ENCODE peak calls at places on chromosome 7, in eight cellular contexts. T, D, M, P, O, V, G and Y are unnamed samples.

GRCh38 chr7:139339698-139340036 is 1.5 kb upstream of the FMC1 start:
- ATAC-seq in T (no peak), D (no peak), M (no peak), P (no peak), O (no peak), V (no peak), G (no peak), Y (no peak)

GRCh38 chr7:121339082-121339481 is 10.3 kb downstream of the WNT16 start:
- ATAC-seq in T (no peak), D (no peak), M (no peak), P (no peak), O (no peak), V (no peak), G (no peak), Y (peak)

GRCh38 chr7:73526892-73527821 is 5.1 kb upstream of the BAZ1B start:
- ATAC-seq in T (no peak), D (no peak), M (no peak), P (no peak), O (no peak), V (no peak), G (no peak), Y (no peak)

GRCh38 chr7:155998328-155998691 is 186.0 kb upstream of the SHH start:
- ATAC-seq in T (no peak), D (no peak), M (no peak), P (no peak), O (peak), V (no peak), G (no peak), Y (no peak)

GRCh38 chr7:150954986-150955518 is 23.1 kb downstream of the KCNH2 start:
- ATAC-seq in T (no peak), D (no peak), M (no peak), P (peak), O (no peak), V (no peak), G (no peak), Y (no peak)

GRCh38 chr7:71659622-71660021 is 527.7 kb downstream of the GALNT17 start:
- ATAC-seq in T (no peak), D (no peak), M (no peak), P (no peak), O (no peak), V (peak), G (no peak), Y (no peak)

GRCh38 chr7:43942997-43943701 is 16.9 kb downstream of the UBE2D4 start:
- ATAC-seq in T (no peak), D (peak), M (no peak), P (no peak), O (no peak), V (peak), G (peak), Y (no peak)

GRCh38 chr7:104217620-104218019 is 9.8 kb upstream of the ORC5 start:
- ATAC-seq in T (no peak), D (no peak), M (no peak), P (no peak), O (no peak), V (no peak), G (no peak), Y (no peak)

GRCh38 chr7:18151419-18151818 is 123.8 kb upstream of the PRPS1L1 start:
- ATAC-seq in T (no peak), D (no peak), M (no peak), P (no peak), O (no peak), V (no peak), G (no peak), Y (no peak)